ENCODE peak calls at places on chromosomes 2 and 18, in eight cellular contexts. One of them, this sample, is unnamed.

GRCh38 chr2:180205616-180206271 is 198.6 kb upstream of the CWC22 start:
- DNase-seq in lower lobe of right lung: no peak
- DNase-seq in HFFc6: no peak
- DNase-seq in HFF-Myc: no peak
- DNase-seq in HCT116: no peak
- DNase-seq in psoas muscle: no peak
- DNase-seq in esophagus muscularis mucosa: no peak
- DNase-seq in AG09319: no peak
- DNase-seq in this sample: no peak

GRCh38 chr2:222025891-222026271 is 272.9 kb downstream of the PAX3 start:
- DNase-seq in lower lobe of right lung: no peak
- DNase-seq in HFFc6: no peak
- DNase-seq in HFF-Myc: no peak
- DNase-seq in HCT116: no peak
- DNase-seq in psoas muscle: no peak
- DNase-seq in esophagus muscularis mucosa: no peak
- DNase-seq in AG09319: no peak
- DNase-seq in this sample: no peak

GRCh38 chr18:73923866-73924265 is 223.8 kb downstream of the FBXO15 start:
- DNase-seq in lower lobe of right lung: no peak
- DNase-seq in HFFc6: peak; percentile 77
- DNase-seq in HFF-Myc: no peak
- DNase-seq in HCT116: no peak
- DNase-seq in psoas muscle: no peak
- DNase-seq in esophagus muscularis mucosa: peak; percentile 74
- DNase-seq in AG09319: peak; percentile 48
- DNase-seq in this sample: no peak

GRCh38 chr2:134917219-134917957 is 1.2 kb upstream of the CCNT2 start:
- DNase-seq in lower lobe of right lung: peak; percentile 47
- DNase-seq in HFFc6: no peak
- DNase-seq in HFF-Myc: no peak
- DNase-seq in HCT116: no peak
- DNase-seq in psoas muscle: no peak
- DNase-seq in esophagus muscularis mucosa: no peak
- DNase-seq in AG09319: no peak
- DNase-seq in this sample: peak; percentile 57

GRCh38 chr18:47747260-47747795 is 183.1 kb downstream of the SMAD2 start:
- DNase-seq in lower lobe of right lung: no peak
- DNase-seq in HFFc6: no peak
- DNase-seq in HFF-Myc: no peak
- DNase-seq in HCT116: no peak
- DNase-seq in psoas muscle: no peak
- DNase-seq in esophagus muscularis mucosa: peak; percentile 80
- DNase-seq in AG09319: no peak
- DNase-seq in this sample: no peak

GRCh38 chr2:239252433-239253200 is 148.2 kb downstream of the HDAC4 start:
- DNase-seq in lower lobe of right lung: peak; percentile 76
- DNase-seq in HFFc6: no peak
- DNase-seq in HFF-Myc: no peak
- DNase-seq in HCT116: no peak
- DNase-seq in psoas muscle: peak; percentile 94
- DNase-seq in esophagus muscularis mucosa: no peak
- DNase-seq in AG09319: no peak
- DNase-seq in this sample: peak; percentile 68

GRCh38 chr2:16277117-16277516 is 336.8 kb downstream of the MYCN start:
- DNase-seq in lower lobe of right lung: no peak
- DNase-seq in HFFc6: no peak
- DNase-seq in HFF-Myc: no peak
- DNase-seq in HCT116: no peak
- DNase-seq in psoas muscle: no peak
- DNase-seq in esophagus muscularis mucosa: peak; percentile 19
- DNase-seq in AG09319: no peak
- DNase-seq in this sample: no peak

GRCh38 chr2:218897394-218898108 is 16.9 kb downstream of the WNT10A start:
- DNase-seq in lower lobe of right lung: no peak
- DNase-seq in HFFc6: no peak
- DNase-seq in HFF-Myc: no peak
- DNase-seq in HCT116: no peak
- DNase-seq in psoas muscle: no peak
- DNase-seq in esophagus muscularis mucosa: no peak
- DNase-seq in AG09319: no peak
- DNase-seq in this sample: no peak

GRCh38 chr2:158745067-158745865 is 49.9 kb upstream of the DAPL1 start:
- DNase-seq in lower lobe of right lung: no peak
- DNase-seq in HFFc6: peak; percentile 41
- DNase-seq in HFF-Myc: no peak
- DNase-seq in HCT116: peak; percentile 35
- DNase-seq in psoas muscle: no peak
- DNase-seq in esophagus muscularis mucosa: no peak
- DNase-seq in AG09319: peak; percentile 44
- DNase-seq in this sample: peak; percentile 58

GRCh38 chr2:231905026-231905425 is 21.2 kb downstream of the NPPC start:
- DNase-seq in lower lobe of right lung: no peak
- DNase-seq in HFFc6: no peak
- DNase-seq in HFF-Myc: no peak
- DNase-seq in HCT116: no peak
- DNase-seq in psoas muscle: peak; percentile 22
- DNase-seq in esophagus muscularis mucosa: no peak
- DNase-seq in AG09319: no peak
- DNase-seq in this sample: no peak

GRCh38 chr2:138554123-138554522 is 52.6 kb downstream of the SPOPL start:
- DNase-seq in lower lobe of right lung: no peak
- DNase-seq in HFFc6: no peak
- DNase-seq in HFF-Myc: no peak
- DNase-seq in HCT116: no peak
- DNase-seq in psoas muscle: no peak
- DNase-seq in esophagus muscularis mucosa: no peak
- DNase-seq in AG09319: no peak
- DNase-seq in this sample: no peak

GRCh38 chr2:21263622-21264021 is 139.9 kb downstream of the TDRD15 start:
- DNase-seq in lower lobe of right lung: no peak
- DNase-seq in HFFc6: no peak
- DNase-seq in HFF-Myc: no peak
- DNase-seq in HCT116: no peak
- DNase-seq in psoas muscle: no peak
- DNase-seq in esophagus muscularis mucosa: peak; percentile 60
- DNase-seq in AG09319: no peak
- DNase-seq in this sample: no peak

GRCh38 chr18:11994346-11994707 is 13.0 kb downstream of the IMPA2 start:
- DNase-seq in lower lobe of right lung: peak; percentile 61
- DNase-seq in HFFc6: peak; percentile 67
- DNase-seq in HFF-Myc: no peak
- DNase-seq in HCT116: no peak
- DNase-seq in psoas muscle: peak; percentile 88
- DNase-seq in esophagus muscularis mucosa: no peak
- DNase-seq in AG09319: peak; percentile 15
- DNase-seq in this sample: peak; percentile 61

GRCh38 chr2:133841905-133842304 is 273.6 kb upstream of the NCKAP5 start:
- DNase-seq in lower lobe of right lung: no peak
- DNase-seq in HFFc6: peak; percentile 88
- DNase-seq in HFF-Myc: peak; percentile 37
- DNase-seq in HCT116: no peak
- DNase-seq in psoas muscle: no peak
- DNase-seq in esophagus muscularis mucosa: no peak
- DNase-seq in AG09319: peak; percentile 71
- DNase-seq in this sample: no peak

GRCh38 chr2:236636261-236636660 is 66.6 kb downstream of the ACKR3 start:
- DNase-seq in lower lobe of right lung: no peak
- DNase-seq in HFFc6: no peak
- DNase-seq in HFF-Myc: no peak
- DNase-seq in HCT116: no peak
- DNase-seq in psoas muscle: no peak
- DNase-seq in esophagus muscularis mucosa: no peak
- DNase-seq in AG09319: no peak
- DNase-seq in this sample: no peak

GRCh38 chr2:36356990-36357505 is 1.5 kb downstream of the CRIM1 start:
- DNase-seq in lower lobe of right lung: no peak
- DNase-seq in HFFc6: no peak
- DNase-seq in HFF-Myc: no peak
- DNase-seq in HCT116: no peak
- DNase-seq in psoas muscle: no peak
- DNase-seq in esophagus muscularis mucosa: no peak
- DNase-seq in AG09319: no peak
- DNase-seq in this sample: no peak

GRCh38 chr18:53864758-53865157 is 359.7 kb downstream of the MBD2 start:
- DNase-seq in lower lobe of right lung: no peak
- DNase-seq in HFFc6: no peak
- DNase-seq in HFF-Myc: no peak
- DNase-seq in HCT116: no peak
- DNase-seq in psoas muscle: no peak
- DNase-seq in esophagus muscularis mucosa: no peak
- DNase-seq in AG09319: no peak
- DNase-seq in this sample: no peak

GRCh38 chr2:128593518-128594272 is 275.0 kb upstream of the HS6ST1 start:
- DNase-seq in lower lobe of right lung: no peak
- DNase-seq in HFFc6: no peak
- DNase-seq in HFF-Myc: no peak
- DNase-seq in HCT116: no peak
- DNase-seq in psoas muscle: no peak
- DNase-seq in esophagus muscularis mucosa: no peak
- DNase-seq in AG09319: no peak
- DNase-seq in this sample: peak; percentile 52

GRCh38 chr2:10844083-10844482 is 31.5 kb upstream of the PDIA6 start:
- DNase-seq in lower lobe of right lung: peak; percentile 86
- DNase-seq in HFFc6: peak; percentile 15
- DNase-seq in HFF-Myc: no peak
- DNase-seq in HCT116: no peak
- DNase-seq in psoas muscle: peak; percentile 93
- DNase-seq in esophagus muscularis mucosa: no peak
- DNase-seq in AG09319: no peak
- DNase-seq in this sample: peak; percentile 63

GRCh38 chr2:218891275-218892135 is 10.9 kb downstream of the WNT10A start:
- DNase-seq in lower lobe of right lung: no peak
- DNase-seq in HFFc6: no peak
- DNase-seq in HFF-Myc: no peak
- DNase-seq in HCT116: no peak
- DNase-seq in psoas muscle: no peak
- DNase-seq in esophagus muscularis mucosa: no peak
- DNase-seq in AG09319: no peak
- DNase-seq in this sample: no peak

GRCh38 chr2:107588181-107588580 is 238.5 kb upstream of the RGPD4 start:
- DNase-seq in lower lobe of right lung: no peak
- DNase-seq in HFFc6: no peak
- DNase-seq in HFF-Myc: no peak
- DNase-seq in HCT116: no peak
- DNase-seq in psoas muscle: no peak
- DNase-seq in esophagus muscularis mucosa: no peak
- DNase-seq in AG09319: no peak
- DNase-seq in this sample: no peak

GRCh38 chr2:120708944-120709607 is 26.6 kb upstream of the GLI2 start:
- DNase-seq in lower lobe of right lung: no peak
- DNase-seq in HFFc6: no peak
- DNase-seq in HFF-Myc: no peak
- DNase-seq in HCT116: no peak
- DNase-seq in psoas muscle: no peak
- DNase-seq in esophagus muscularis mucosa: no peak
- DNase-seq in AG09319: no peak
- DNase-seq in this sample: no peak
- TF ChIP-seq CTCF in lower lobe of right lung: no peak
- TF ChIP-seq CTCF in HFFc6: no peak
- TF ChIP-seq CTCF in HFF-Myc: no peak
- TF ChIP-seq CTCF in HCT116: no peak
- TF ChIP-seq CTCF in psoas muscle: no peak
- TF ChIP-seq CTCF in esophagus muscularis mucosa: no peak
- TF ChIP-seq CTCF in AG09319: no peak
- TF ChIP-seq CTCF in this sample: no peak

DNA sequence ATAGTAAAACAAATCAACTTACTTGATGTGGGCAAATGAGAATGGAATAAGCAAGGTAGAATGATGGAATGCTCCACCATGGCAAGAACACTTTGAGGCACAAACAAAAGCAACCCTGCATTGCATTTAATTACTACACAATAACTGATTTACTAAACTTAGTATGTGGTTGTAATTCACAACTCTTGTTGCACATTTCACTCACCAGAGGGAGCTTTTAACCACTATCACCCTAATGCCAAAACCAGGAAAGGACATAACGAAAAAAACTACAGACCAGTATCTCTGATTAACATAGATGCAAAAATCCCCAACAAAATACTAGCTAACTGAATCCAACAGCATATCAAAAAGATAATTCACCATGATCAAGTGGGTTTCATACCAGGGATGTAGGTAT is 659.8 kb downstream of the CPS1 start:
- DNase-seq in lower lobe of right lung: no peak
- DNase-seq in HFFc6: no peak
- DNase-seq in HFF-Myc: no peak
- DNase-seq in HCT116: no peak
- DNase-seq in psoas muscle: no peak
- DNase-seq in esophagus muscularis mucosa: no peak
- DNase-seq in AG09319: no peak
- DNase-seq in this sample: no peak
- TF ChIP-seq CTCF in lower lobe of right lung: no peak
- TF ChIP-seq CTCF in HFFc6: peak; percentile 12
- TF ChIP-seq CTCF in HFF-Myc: no peak
- TF ChIP-seq CTCF in HCT116: peak; percentile 53
- TF ChIP-seq CTCF in psoas muscle: no peak
- TF ChIP-seq CTCF in esophagus muscularis mucosa: no peak
- TF ChIP-seq CTCF in AG09319: no peak
- TF ChIP-seq CTCF in this sample: peak; percentile 40

GRCh38 chr2:192190474-192190873 is 4.3 kb downstream of the TMEFF2 start:
- DNase-seq in lower lobe of right lung: no peak
- DNase-seq in HFFc6: peak; percentile 33
- DNase-seq in HFF-Myc: no peak
- DNase-seq in HCT116: peak; percentile 10
- DNase-seq in psoas muscle: no peak
- DNase-seq in esophagus muscularis mucosa: no peak
- DNase-seq in AG09319: peak; percentile 5
- DNase-seq in this sample: no peak
- TF ChIP-seq CTCF in lower lobe of right lung: peak; percentile 33
- TF ChIP-seq CTCF in HFFc6: peak; percentile 80
- TF ChIP-seq CTCF in HFF-Myc: peak; percentile 25
- TF ChIP-seq CTCF in HCT116: peak; percentile 54
- TF ChIP-seq CTCF in psoas muscle: no peak
- TF ChIP-seq CTCF in esophagus muscularis mucosa: no peak
- TF ChIP-seq CTCF in AG09319: peak; percentile 57
- TF ChIP-seq CTCF in this sample: peak; percentile 8

DNA sequence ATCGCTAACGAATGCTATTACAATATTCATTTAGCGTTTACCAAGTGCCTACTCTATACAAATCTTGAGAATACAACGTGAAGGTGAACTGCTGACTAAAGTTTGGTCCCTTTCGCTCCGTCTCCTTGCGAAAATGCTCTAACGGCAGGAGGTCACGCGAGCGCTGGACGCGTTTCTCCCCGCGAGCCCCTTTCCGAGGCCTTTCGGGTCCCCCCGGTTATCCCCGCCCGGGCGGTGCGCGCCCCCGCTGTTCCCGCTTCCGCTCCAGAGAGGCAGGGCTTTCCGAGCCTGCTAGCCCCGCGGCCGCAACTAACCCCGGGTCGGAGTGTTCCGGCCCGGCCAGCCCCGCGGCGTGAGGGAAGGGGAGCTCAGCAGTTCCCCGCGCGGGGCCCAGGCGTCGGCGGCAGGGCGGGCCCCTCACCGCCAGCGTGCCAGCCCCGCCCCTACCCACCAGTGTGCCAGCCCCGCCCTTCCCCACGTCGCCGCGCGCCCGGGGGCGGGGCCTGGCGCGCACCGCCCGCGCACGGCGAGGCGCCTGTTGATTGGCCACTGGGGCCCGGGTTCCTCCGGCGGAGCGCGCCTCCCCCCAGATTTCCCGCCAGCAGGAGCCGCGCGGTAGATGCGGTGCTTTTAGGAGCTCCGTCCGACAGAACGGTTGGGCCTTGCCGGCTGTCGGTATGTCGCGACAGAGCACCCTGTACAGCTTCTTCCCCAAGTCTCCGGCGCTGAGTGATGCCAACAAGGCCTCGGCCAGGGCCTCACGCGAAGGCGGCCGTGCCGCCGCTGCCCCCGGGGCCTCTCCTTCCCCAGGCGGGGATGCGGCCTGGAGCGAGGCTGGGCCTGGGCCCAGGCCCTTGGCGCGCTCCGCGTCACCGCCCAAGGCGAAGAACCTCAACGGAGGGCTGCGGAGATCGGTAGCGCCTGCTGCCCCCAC is at the start of gene MSH6:
- DNase-seq in lower lobe of right lung: peak; percentile 92
- DNase-seq in HFFc6: peak; percentile 77
- DNase-seq in HFF-Myc: no peak
- DNase-seq in HCT116: peak; percentile 68
- DNase-seq in psoas muscle: peak; percentile 93
- DNase-seq in esophagus muscularis mucosa: peak; percentile 96
- DNase-seq in AG09319: peak; percentile 60
- DNase-seq in this sample: peak; percentile 92
- TF ChIP-seq CTCF in lower lobe of right lung: no peak
- TF ChIP-seq CTCF in HFFc6: no peak
- TF ChIP-seq CTCF in HFF-Myc: no peak
- TF ChIP-seq CTCF in HCT116: no peak
- TF ChIP-seq CTCF in psoas muscle: no peak
- TF ChIP-seq CTCF in esophagus muscularis mucosa: peak; percentile 17
- TF ChIP-seq CTCF in AG09319: no peak
- TF ChIP-seq CTCF in this sample: no peak

This sample was measured in right lobe of liver.